ENCODE peak calls at places on chromosome 17, in six cellular contexts. P is hepatic stellate cell; I is activated naive CD4-positive, alpha-beta T cell; X is OCI-LY7; K is HEK293T; Y is T-cell. G is an unnamed sample.

GRCh38 chr17:68381076-68381900 is 76.0 kb downstream of the WIPI1 start:
- DNase-seq in X (no peak), K (no peak), I (no peak), Y (no peak), P (peak; percentile 37), G (no peak)

GRCh38 chr17:47262586-47262985 is 9.0 kb downstream of the ITGB3 start:
- DNase-seq in P (no peak), I (no peak), K (no peak), X (no peak), Y (no peak), G (no peak)

GRCh38 chr17:38341035-38341721 is 2.6 kb downstream of the GPR179 start:
- DNase-seq in P (no peak), I (no peak), K (peak; percentile 28), Y (no peak), X (no peak), G (no peak)

GRCh38 chr17:7888184-7888920 is at the start of gene CHD3:
- DNase-seq in K (no peak), X (no peak), P (peak; percentile 26), I (peak; percentile 25), Y (peak; percentile 21), G (no peak)

GRCh38 chr17:73043686-73044581 is 48.6 kb downstream of the SLC39A11 start:
- DNase-seq in P (peak; percentile 31), Y (no peak), K (no peak), X (no peak), I (no peak), G (no peak)

GRCh38 chr17:46010597-46011186 is 11.6 kb downstream of the STH start:
- DNase-seq in P (no peak), X (no peak), I (no peak), K (no peak), Y (no peak), G (no peak)

GRCh38 chr17:61496957-61497653 is 44.9 kb downstream of the TBX4 start:
- DNase-seq in I (no peak), Y (no peak), X (no peak), K (no peak), P (no peak), G (no peak)

GRCh38 chr17:63843387-63844292 is 1.2 kb upstream of the SMARCD2 start:
- DNase-seq in Y (peak; percentile 22), K (no peak), P (peak; percentile 76), I (no peak), X (peak; percentile 94), G (peak; percentile 52)

GRCh38 chr17:43524945-43525575 is 21.1 kb downstream of the ETV4 start:
- DNase-seq in Y (no peak), X (no peak), P (no peak), I (no peak), K (no peak), G (no peak)

GRCh38 chr17:80423536-80424225 is 8.7 kb downstream of the ENDOV start:
- DNase-seq in X (no peak), Y (no peak), K (no peak), P (no peak), I (no peak), G (no peak)

GRCh38 chr17:56292010-56292409 is 138.7 kb downstream of the ANKFN1 start:
- DNase-seq in P (peak; percentile 6), Y (no peak), K (no peak), X (no peak), I (no peak), G (no peak)

GRCh38 chr17:35299108-35299507 is 56.2 kb downstream of the SLFN5 start:
- DNase-seq in I (no peak), P (no peak), X (no peak), Y (no peak), K (no peak), G (no peak)

GRCh38 chr17:62746941-62747340 is 61.2 kb downstream of the MARCHF10 start:
- DNase-seq in X (no peak), I (no peak), Y (no peak), P (no peak), K (no peak), G (no peak)

GRCh38 chr17:59004338-59005111 is 102.2 kb downstream of the TRIM37 start:
- DNase-seq in P (peak; percentile 28), X (peak; percentile 70), Y (peak; percentile 48), K (peak; percentile 59), I (peak; percentile 20), G (peak; percentile 52)

GRCh38 chr17:4537451-4538235 is 17.5 kb downstream of the MYBBP1A start:
- DNase-seq in Y (no peak), X (no peak), K (no peak), P (no peak), I (no peak), G (no peak)

GRCh38 chr17:42065201-42065600 is 14.8 kb upstream of the C17orf113 start:
- DNase-seq in X (no peak), P (no peak), Y (peak; percentile 15), I (no peak), K (no peak), G (no peak)

GRCh38 chr17:7380321-7380720 is 568 bp upstream of the TNK1 start:
- DNase-seq in I (no peak), Y (no peak), P (no peak), X (no peak), K (no peak), G (no peak)

GRCh38 chr17:45132569-45133463 is 501 bp upstream of the PLCD3 start:
- DNase-seq in P (peak; percentile 90), Y (peak; percentile 63), X (peak; percentile 84), I (peak; percentile 41), K (peak; percentile 93), G (peak; percentile 82)

GRCh38 chr17:2521257-2521656 is 9.6 kb upstream of the METTL16 start:
- DNase-seq in P (no peak), K (no peak), X (no peak), I (no peak), Y (no peak), G (no peak)

GRCh38 chr17:80253631-80254395 is 6.8 kb upstream of the RNF213 start:
- DNase-seq in X (no peak), K (no peak), Y (no peak), I (no peak), P (no peak), G (no peak)

GRCh38 chr17:81238815-81239713 is at the start of the genes NDUFAF8 and TEPSIN:
- DNase-seq in P (peak; percentile 100), Y (peak; percentile 97), I (peak; percentile 80), X (peak; percentile 100), K (peak; percentile 99), G (peak; percentile 97)

GRCh38 chr17:32285770-32286517 is 20.3 kb downstream of the RHBDL3 start:
- DNase-seq in I (no peak), K (no peak), X (no peak), Y (no peak), P (no peak), G (no peak)

GRCh38 chr17:35313875-35314409 is 59.5 kb downstream of the SLFN11 start:
- DNase-seq in K (no peak), Y (no peak), I (no peak), X (no peak), P (no peak), G (no peak)

GRCh38 chr17:78484300-78485159 is 92.7 kb downstream of the DNAH17 start:
- DNase-seq in P (no peak), K (no peak), I (peak; percentile 52), Y (peak; percentile 26), X (peak; percentile 79), G (peak; percentile 98)

GRCh38 chr17:31581491-31581890 is 190.0 kb downstream of the RAB11FIP4 start:
- DNase-seq in Y (no peak), P (no peak), X (no peak), I (no peak), K (no peak), G (no peak)

GRCh38 chr17:75487351-75488070 is 27.8 kb downstream of the CASKIN2 start:
- DNase-seq in Y (peak; percentile 68), K (no peak), P (peak; percentile 53), X (peak; percentile 73), I (no peak), G (peak; percentile 52)

GRCh38 chr17:83053779-83054451 is 25.5 kb upstream of the METRNL start:
- DNase-seq in K (no peak), X (peak; percentile 47), I (no peak), Y (peak; percentile 32), P (no peak), G (peak; percentile 64)

GRCh38 chr17:2393184-2393953 is 7.5 kb downstream of the MNT start:
- DNase-seq in Y (peak; percentile 90), K (peak; percentile 88), I (peak; percentile 83), X (peak; percentile 94), P (peak; percentile 94), G (peak; percentile 88)

GRCh38 chr17:6796887-6797490 is 21.0 kb downstream of the FBXO39 start:
- DNase-seq in X (no peak), I (no peak), K (no peak), P (no peak), Y (no peak), G (no peak)

GRCh38 chr17:71735893-71736292 is 384.9 kb upstream of the SOX9 start:
- DNase-seq in I (no peak), X (no peak), K (no peak), P (no peak), Y (no peak), G (no peak)

GRCh38 chr17:59505610-59506276 is 59.7 kb upstream of the DHX40 start:
- DNase-seq in Y (no peak), I (no peak), K (no peak), X (no peak), P (no peak), G (no peak)

GRCh38 chr17:64477849-64478248 is 19.0 kb downstream of the POLG2 start:
- DNase-seq in K (no peak), I (no peak), P (no peak), X (no peak), Y (no peak), G (no peak)

GRCh38 chr17:7889166-7889584 is 586 bp downstream of the CHD3 start:
- DNase-seq in K (peak; percentile 26), Y (peak; percentile 11), P (peak; percentile 94), I (no peak), X (no peak), G (no peak)

GRCh38 chr17:3981455-3981854 is 17.2 kb upstream of the ATP2A3 start:
- DNase-seq in I (no peak), X (no peak), K (no peak), P (no peak), Y (no peak), G (no peak)

GRCh38 chr17:60554377-60554788 is 28.3 kb upstream of the APPBP2 start:
- DNase-seq in Y (no peak), X (no peak), P (no peak), I (no peak), K (no peak), G (no peak)

GRCh38 chr17:75827291-75828050 is 16.7 kb downstream of the UNC13D start:
- DNase-seq in K (peak; percentile 91), I (peak; percentile 55), P (peak; percentile 94), Y (peak; percentile 47), X (peak; percentile 71), G (peak; percentile 58)

G was measured in K562.